ENCODE peak calls at places on chromosome 10, in ten cellular contexts. One of them, this sample, is unnamed.

GRCh38 chr10:128047337-128047736 is 78.9 kb downstream of the MKI67 start:
- DNase-seq in GM23338: peak; percentile 71
- DNase-seq in dorsolateral prefrontal cortex: no peak
- DNase-seq in activated CD4-positive, alpha-beta T cell treated with anti-CD3 and anti-CD28 coated beads for 48 hours: peak; percentile 88
- DNase-seq in HFF-Myc: no peak
- DNase-seq in sciatic nerve: peak; percentile 81
- DNase-seq in Daoy: peak; percentile 47
- DNase-seq in T-helper 1 cell: peak; percentile 77
- DNase-seq in posterior cingulate gyrus: no peak
- DNase-seq in hippocampal formation: no peak
- DNase-seq in this sample: no peak

GRCh38 chr10:15188629-15189028 is 20.1 kb upstream of the NMT2 start:
- DNase-seq in activated CD4-positive, alpha-beta T cell treated with anti-CD3 and anti-CD28 coated beads for 48 hours: peak; percentile 55
- DNase-seq in posterior cingulate gyrus: no peak
- DNase-seq in dorsolateral prefrontal cortex: no peak
- DNase-seq in Daoy: no peak
- DNase-seq in sciatic nerve: no peak
- DNase-seq in T-helper 1 cell: no peak
- DNase-seq in hippocampal formation: no peak
- DNase-seq in GM23338: no peak
- DNase-seq in HFF-Myc: no peak
- DNase-seq in this sample: no peak

GRCh38 chr10:121131014-121131413 is 279.9 kb downstream of the WDR11 start:
- DNase-seq in sciatic nerve: no peak
- DNase-seq in T-helper 1 cell: no peak
- DNase-seq in HFF-Myc: no peak
- DNase-seq in hippocampal formation: no peak
- DNase-seq in activated CD4-positive, alpha-beta T cell treated with anti-CD3 and anti-CD28 coated beads for 48 hours: no peak
- DNase-seq in Daoy: no peak
- DNase-seq in GM23338: no peak
- DNase-seq in dorsolateral prefrontal cortex: no peak
- DNase-seq in posterior cingulate gyrus: no peak
- DNase-seq in this sample: no peak

GRCh38 chr10:127092916-127093315 is 103.5 kb downstream of the INSYN2A start:
- DNase-seq in activated CD4-positive, alpha-beta T cell treated with anti-CD3 and anti-CD28 coated beads for 48 hours: no peak
- DNase-seq in HFF-Myc: no peak
- DNase-seq in T-helper 1 cell: no peak
- DNase-seq in GM23338: no peak
- DNase-seq in sciatic nerve: no peak
- DNase-seq in posterior cingulate gyrus: no peak
- DNase-seq in Daoy: no peak
- DNase-seq in hippocampal formation: no peak
- DNase-seq in dorsolateral prefrontal cortex: no peak
- DNase-seq in this sample: no peak

GRCh38 chr10:96971324-96971723 is 139.2 kb downstream of the LCOR start:
- DNase-seq in dorsolateral prefrontal cortex: no peak
- DNase-seq in hippocampal formation: no peak
- DNase-seq in GM23338: no peak
- DNase-seq in activated CD4-positive, alpha-beta T cell treated with anti-CD3 and anti-CD28 coated beads for 48 hours: no peak
- DNase-seq in Daoy: no peak
- DNase-seq in posterior cingulate gyrus: no peak
- DNase-seq in T-helper 1 cell: no peak
- DNase-seq in HFF-Myc: no peak
- DNase-seq in sciatic nerve: no peak
- DNase-seq in this sample: no peak

GRCh38 chr10:90218846-90219245 is 517.5 kb downstream of the KIF20B start:
- DNase-seq in HFF-Myc: no peak
- DNase-seq in T-helper 1 cell: no peak
- DNase-seq in hippocampal formation: no peak
- DNase-seq in dorsolateral prefrontal cortex: no peak
- DNase-seq in activated CD4-positive, alpha-beta T cell treated with anti-CD3 and anti-CD28 coated beads for 48 hours: no peak
- DNase-seq in GM23338: no peak
- DNase-seq in posterior cingulate gyrus: no peak
- DNase-seq in sciatic nerve: no peak
- DNase-seq in Daoy: no peak
- DNase-seq in this sample: no peak

GRCh38 chr10:93065675-93066543 is 5.3 kb downstream of the CYP26C1 start:
- DNase-seq in T-helper 1 cell: no peak
- DNase-seq in activated CD4-positive, alpha-beta T cell treated with anti-CD3 and anti-CD28 coated beads for 48 hours: no peak
- DNase-seq in posterior cingulate gyrus: no peak
- DNase-seq in HFF-Myc: no peak
- DNase-seq in hippocampal formation: no peak
- DNase-seq in GM23338: peak; percentile 74
- DNase-seq in Daoy: no peak
- DNase-seq in dorsolateral prefrontal cortex: no peak
- DNase-seq in sciatic nerve: no peak
- DNase-seq in this sample: no peak

GRCh38 chr10:58326967-58327381 is 7.8 kb upstream of the UBE2D1 start:
- DNase-seq in activated CD4-positive, alpha-beta T cell treated with anti-CD3 and anti-CD28 coated beads for 48 hours: no peak
- DNase-seq in GM23338: peak; percentile 70
- DNase-seq in dorsolateral prefrontal cortex: no peak
- DNase-seq in T-helper 1 cell: no peak
- DNase-seq in sciatic nerve: peak; percentile 61
- DNase-seq in HFF-Myc: no peak
- DNase-seq in hippocampal formation: no peak
- DNase-seq in posterior cingulate gyrus: no peak
- DNase-seq in Daoy: no peak
- DNase-seq in this sample: no peak

GRCh38 chr10:132156382-132156781 is 30.4 kb upstream of the DPYSL4 start:
- DNase-seq in sciatic nerve: no peak
- DNase-seq in T-helper 1 cell: no peak
- DNase-seq in hippocampal formation: no peak
- DNase-seq in Daoy: no peak
- DNase-seq in activated CD4-positive, alpha-beta T cell treated with anti-CD3 and anti-CD28 coated beads for 48 hours: no peak
- DNase-seq in dorsolateral prefrontal cortex: no peak
- DNase-seq in HFF-Myc: no peak
- DNase-seq in GM23338: no peak
- DNase-seq in posterior cingulate gyrus: peak; percentile 5
- DNase-seq in this sample: no peak

GRCh38 chr10:119333146-119333792 is 125.9 kb downstream of the GRK5 start:
- DNase-seq in hippocampal formation: no peak
- DNase-seq in GM23338: no peak
- DNase-seq in posterior cingulate gyrus: no peak
- DNase-seq in T-helper 1 cell: no peak
- DNase-seq in HFF-Myc: peak; percentile 27
- DNase-seq in activated CD4-positive, alpha-beta T cell treated with anti-CD3 and anti-CD28 coated beads for 48 hours: peak; percentile 75
- DNase-seq in dorsolateral prefrontal cortex: no peak
- DNase-seq in Daoy: peak; percentile 82
- DNase-seq in sciatic nerve: no peak
- DNase-seq in this sample: no peak

GRCh38 chr10:113565364-113565763 is 12.5 kb downstream of the HABP2 start:
- DNase-seq in T-helper 1 cell: no peak
- DNase-seq in GM23338: peak; percentile 40
- DNase-seq in dorsolateral prefrontal cortex: no peak
- DNase-seq in activated CD4-positive, alpha-beta T cell treated with anti-CD3 and anti-CD28 coated beads for 48 hours: no peak
- DNase-seq in Daoy: no peak
- DNase-seq in hippocampal formation: no peak
- DNase-seq in sciatic nerve: no peak
- DNase-seq in HFF-Myc: no peak
- DNase-seq in posterior cingulate gyrus: no peak
- DNase-seq in this sample: no peak

GRCh38 chr10:3740157-3740871 is 44.7 kb downstream of the KLF6 start:
- DNase-seq in posterior cingulate gyrus: no peak
- DNase-seq in HFF-Myc: no peak
- DNase-seq in GM23338: no peak
- DNase-seq in T-helper 1 cell: no peak
- DNase-seq in sciatic nerve: no peak
- DNase-seq in dorsolateral prefrontal cortex: no peak
- DNase-seq in hippocampal formation: no peak
- DNase-seq in Daoy: peak; percentile 83
- DNase-seq in activated CD4-positive, alpha-beta T cell treated with anti-CD3 and anti-CD28 coated beads for 48 hours: peak; percentile 42
- DNase-seq in this sample: no peak

GRCh38 chr10:7529638-7530037 is 118.8 kb upstream of the SFMBT2 start:
- DNase-seq in GM23338: peak; percentile 67
- DNase-seq in T-helper 1 cell: no peak
- DNase-seq in hippocampal formation: no peak
- DNase-seq in activated CD4-positive, alpha-beta T cell treated with anti-CD3 and anti-CD28 coated beads for 48 hours: no peak
- DNase-seq in sciatic nerve: no peak
- DNase-seq in Daoy: peak; percentile 24
- DNase-seq in posterior cingulate gyrus: peak; percentile 24
- DNase-seq in dorsolateral prefrontal cortex: no peak
- DNase-seq in HFF-Myc: no peak
- DNase-seq in this sample: no peak

GRCh38 chr10:34131152-34131551 is 683.9 kb downstream of the PARD3 start:
- DNase-seq in hippocampal formation: no peak
- DNase-seq in sciatic nerve: no peak
- DNase-seq in posterior cingulate gyrus: no peak
- DNase-seq in T-helper 1 cell: no peak
- DNase-seq in activated CD4-positive, alpha-beta T cell treated with anti-CD3 and anti-CD28 coated beads for 48 hours: no peak
- DNase-seq in Daoy: no peak
- DNase-seq in dorsolateral prefrontal cortex: no peak
- DNase-seq in HFF-Myc: no peak
- DNase-seq in GM23338: no peak
- DNase-seq in this sample: no peak

GRCh38 chr10:97321032-97321806 is 2.1 kb downstream of the FRAT1 start:
- DNase-seq in Daoy: no peak
- DNase-seq in sciatic nerve: peak; percentile 65
- DNase-seq in activated CD4-positive, alpha-beta T cell treated with anti-CD3 and anti-CD28 coated beads for 48 hours: peak; percentile 24
- DNase-seq in HFF-Myc: no peak
- DNase-seq in T-helper 1 cell: peak; percentile 13
- DNase-seq in GM23338: peak; percentile 79
- DNase-seq in posterior cingulate gyrus: peak; percentile 65
- DNase-seq in hippocampal formation: peak; percentile 49
- DNase-seq in dorsolateral prefrontal cortex: no peak
- DNase-seq in this sample: no peak

GRCh38 chr10:102113956-102114857 is 6.0 kb downstream of the LDB1 start:
- DNase-seq in T-helper 1 cell: no peak
- DNase-seq in dorsolateral prefrontal cortex: no peak
- DNase-seq in hippocampal formation: no peak
- DNase-seq in posterior cingulate gyrus: no peak
- DNase-seq in sciatic nerve: peak; percentile 63
- DNase-seq in activated CD4-positive, alpha-beta T cell treated with anti-CD3 and anti-CD28 coated beads for 48 hours: peak; percentile 24
- DNase-seq in HFF-Myc: no peak
- DNase-seq in GM23338: peak; percentile 55
- DNase-seq in Daoy: no peak
- DNase-seq in this sample: no peak

GRCh38 chr10:57955076-57955475 is 312.6 kb downstream of the IPMK start:
- DNase-seq in Daoy: peak; percentile 8
- DNase-seq in activated CD4-positive, alpha-beta T cell treated with anti-CD3 and anti-CD28 coated beads for 48 hours: no peak
- DNase-seq in sciatic nerve: no peak
- DNase-seq in dorsolateral prefrontal cortex: no peak
- DNase-seq in T-helper 1 cell: no peak
- DNase-seq in GM23338: no peak
- DNase-seq in posterior cingulate gyrus: no peak
- DNase-seq in hippocampal formation: no peak
- DNase-seq in HFF-Myc: no peak
- DNase-seq in this sample: no peak

This sample was measured in NCI-H2081 treated with DMSO at 0.1 percent for 48 hours.